ENCODE peak calls at places on chromosomes 3 and 15, in seven cellular contexts. B is HepG2, T is SK-N-SH, N is H1, O is HCT116, G is K562, Y is GM12878. P is an unnamed sample.

GRCh38 chr3:172475703-172476102 is 27.4 kb upstream of the GHSR start:
- DNase-seq in O (no peak), Y (no peak), B (no peak), N (no peak), G (no peak), T (no peak), P (no peak)

GRCh38 chr15:39746176-39746575 is 36.5 kb downstream of the FSIP1 start:
- DNase-seq in Y (no peak), O (no peak), T (no peak), N (no peak), G (no peak), B (no peak), P (no peak)

GRCh38 chr15:60787737-60788513 is 309.0 kb upstream of the ICE2 start:
- DNase-seq in B (no peak), T (no peak), Y (no peak), O (no peak), G (no peak), N (no peak), P (no peak)

GRCh38 chr3:67384790-67385397 is 269.5 kb downstream of the SUCLG2 start:
- DNase-seq in O (peak), G (peak), Y (no peak), N (peak), B (peak), T (peak), P (no peak)

GRCh38 chr3:141482250-141482937 is 4.4 kb upstream of the RASA2 start:
- DNase-seq in Y (no peak), N (no peak), G (no peak), O (peak), T (no peak), B (peak), P (no peak)

GRCh38 chr3:36792342-36792741 is 28.0 kb upstream of the DCLK3 start:
- DNase-seq in B (peak), Y (no peak), N (peak), O (peak), G (peak), T (peak), P (peak)

GRCh38 chr3:48155122-48155521 is 33.1 kb downstream of the CDC25A start:
- DNase-seq in Y (no peak), G (no peak), T (no peak), O (peak), N (no peak), B (no peak), P (no peak)

GRCh38 chr15:70149667-70150404 is 52.1 kb upstream of the TLE3 start:
- DNase-seq in N (no peak), G (no peak), B (no peak), O (no peak), T (no peak), Y (no peak), P (no peak)

GRCh38 chr15:71400347-71400746 is 285.1 kb downstream of the THSD4 start:
- DNase-seq in N (no peak), O (no peak), G (no peak), B (no peak), T (no peak), Y (no peak), P (no peak)

GRCh38 chr3:34056951-34057390 is 258.5 kb downstream of the PDCD6IP start:
- DNase-seq in O (no peak), G (peak), B (no peak), N (no peak), Y (peak), T (no peak), P (no peak)

GRCh38 chr3:128327606-128328031 is 139.1 kb downstream of the DNAJB8 start:
- DNase-seq in G (no peak), Y (no peak), B (no peak), O (no peak), T (no peak), N (no peak), P (no peak)

GRCh38 chr3:48248095-48248863 is 7.4 kb downstream of the ZNF589 start:
- DNase-seq in Y (no peak), G (no peak), N (no peak), B (no peak), T (no peak), O (no peak), P (no peak)

GRCh38 chr3:177284383-177284881 is 87.2 kb upstream of the TBL1XR1 start:
- DNase-seq in G (peak), N (peak), T (no peak), Y (no peak), B (peak), O (peak), P (no peak)

GRCh38 chr15:67080900-67081431 is 15.6 kb downstream of the SMAD3 start:
- DNase-seq in G (peak), O (no peak), T (no peak), B (no peak), Y (peak), N (no peak), P (no peak)

GRCh38 chr3:94185753-94186152 is 122.9 kb downstream of the NSUN3 start:
- DNase-seq in Y (no peak), N (no peak), O (no peak), B (no peak), G (no peak), T (no peak), P (no peak)

GRCh38 chr15:70323111-70323851 is 225.6 kb upstream of the TLE3 start:
- DNase-seq in G (no peak), T (peak), O (no peak), B (no peak), Y (no peak), N (no peak), P (no peak)

GRCh38 chr3:105223815-105224214 is 142.9 kb upstream of the ALCAM start:
- DNase-seq in Y (no peak), N (no peak), G (no peak), O (no peak), B (no peak), T (no peak), P (no peak)

GRCh38 chr3:170413291-170413690 is 5.4 kb upstream of the CLDN11 start:
- DNase-seq in B (no peak), O (no peak), G (no peak), Y (no peak), T (no peak), N (no peak), P (no peak)

GRCh38 chr15:45101749-45102148 is 12.2 kb downstream of the DUOX2 start:
- DNase-seq in O (no peak), Y (no peak), T (no peak), N (no peak), B (no peak), G (no peak), P (no peak)

GRCh38 chr3:30372837-30373236 is 233.6 kb upstream of the TGFBR2 start:
- DNase-seq in T (no peak), Y (no peak), G (no peak), N (no peak), O (no peak), B (no peak), P (no peak)

GRCh38 chr3:105686324-105686897 is 182.4 kb downstream of the CBLB start:
- DNase-seq in T (peak), B (no peak), Y (no peak), O (peak), G (peak), N (no peak), P (no peak)

GRCh38 chr3:52221563-52222318 is 3.7 kb downstream of the TLR9 start:
- DNase-seq in O (no peak), N (no peak), G (no peak), T (no peak), Y (no peak), B (no peak), P (no peak)

GRCh38 chr15:95912280-95912625 is 418.2 kb upstream of the NR2F2 start:
- DNase-seq in G (no peak), Y (no peak), T (no peak), B (peak), N (no peak), O (no peak), P (no peak)

GRCh38 chr3:194240766-194241165 is 104.8 kb downstream of the HES1 start:
- DNase-seq in T (no peak), O (no peak), N (no peak), Y (no peak), B (no peak), G (no peak), P (no peak)

GRCh38 chr3:63937661-63938651 is 25.8 kb upstream of the SCAANT1 start:
- DNase-seq in Y (peak), G (no peak), O (no peak), B (peak), N (no peak), T (no peak), P (no peak)

GRCh38 chr15:63189955-63190691 is 717 bp downstream of the RAB8B start:
- DNase-seq in B (no peak), G (no peak), Y (no peak), O (no peak), T (no peak), N (no peak), P (no peak)

GRCh38 chr3:72458365-72458764 is 389.9 kb downstream of the SHQ1 start:
- DNase-seq in T (no peak), B (no peak), G (no peak), N (no peak), O (no peak), Y (no peak), P (no peak)

GRCh38 chr15:75235760-75236729 is 22.1 kb upstream of the GOLGA6C start:
- DNase-seq in Y (no peak), N (no peak), G (no peak), T (no peak), O (no peak), B (no peak), P (no peak)

GRCh38 chr15:67120839-67121540 is 55.6 kb downstream of the SMAD3 start:
- DNase-seq in T (peak), N (no peak), Y (peak), G (peak), O (no peak), B (no peak), P (no peak)

GRCh38 chr15:48532938-48533337 is 112.6 kb downstream of the FBN1 start:
- DNase-seq in T (peak), G (no peak), O (no peak), N (no peak), B (no peak), Y (no peak), P (no peak)

GRCh38 chr15:32643907-32644445 is 2.5 kb downstream of the SCG5 start:
- DNase-seq in N (no peak), G (no peak), Y (no peak), O (no peak), B (no peak), T (no peak), P (no peak)

GRCh38 chr3:141782386-141782932 is 19.3 kb downstream of the GRK7 start:
- DNase-seq in B (no peak), T (no peak), G (no peak), N (no peak), O (peak), Y (no peak), P (no peak)

GRCh38 chr3:64977308-64978100 is 289.7 kb upstream of the ADAMTS9 start:
- DNase-seq in B (no peak), G (no peak), O (no peak), Y (no peak), T (no peak), N (peak), P (no peak)

GRCh38 chr3:175274056-175274455 is 414.9 kb downstream of the NAALADL2 start:
- DNase-seq in T (no peak), Y (peak), G (no peak), O (no peak), N (no peak), B (no peak), P (no peak)

DNA sequence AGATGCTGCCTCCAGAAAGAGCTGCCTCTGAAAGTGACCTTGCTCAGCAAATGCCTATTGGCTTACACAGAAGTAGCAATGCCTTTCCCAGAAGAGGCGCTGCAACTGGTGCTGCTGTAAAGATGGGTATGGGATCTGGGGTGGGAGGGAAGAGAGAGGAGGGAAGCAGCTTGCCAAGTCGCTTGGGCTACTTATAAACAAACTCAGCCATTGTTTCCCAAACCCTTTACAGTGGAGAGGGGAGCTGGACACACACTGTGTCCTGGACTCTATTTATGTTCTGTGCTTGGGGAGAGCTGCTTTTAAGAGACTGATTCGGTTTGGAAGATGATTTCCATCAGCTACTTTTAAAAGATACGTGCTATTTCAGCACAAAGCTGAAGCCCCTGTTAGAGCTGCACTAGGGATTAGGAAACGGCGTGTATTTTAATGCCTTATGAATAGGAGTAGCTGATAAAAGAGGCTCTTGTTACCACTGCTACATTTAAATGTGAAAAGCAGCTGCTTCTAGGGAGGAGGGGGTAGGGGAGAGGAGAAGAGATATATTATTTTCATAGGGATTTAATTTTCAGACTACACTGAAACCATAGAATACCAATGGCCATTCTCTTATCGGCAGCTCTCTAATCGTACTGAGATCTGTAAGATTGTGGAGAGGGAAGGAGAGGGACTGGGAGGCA is 440.6 kb downstream of the MCTP2 start:
- DNase-seq in Y (no peak), G (no peak), B (no peak), T (no peak), N (peak), O (no peak), P (no peak)
- TF ChIP-seq SIN3A in Y (no peak), G (no peak), B (no peak), T (no peak), N (no peak), O (no peak), P (no peak)

GRCh38 chr3:111318289-111318688 is 223.7 kb upstream of the CD96 start:
- DNase-seq in Y (no peak), G (no peak), O (no peak), N (no peak), T (no peak), B (no peak), P (no peak)

GRCh38 chr3:111314146-111314873 is 227.7 kb upstream of the CD96 start:
- DNase-seq in G (no peak), Y (no peak), O (no peak), T (no peak), B (no peak), N (no peak), P (no peak)

GRCh38 chr3:111311709-111312235 is 230.2 kb upstream of the CD96 start:
- DNase-seq in T (no peak), N (no peak), O (no peak), Y (no peak), B (no peak), G (no peak), P (no peak)

GRCh38 chr3:111319598-111319997 is 222.4 kb upstream of the CD96 start:
- DNase-seq in B (no peak), O (no peak), Y (no peak), T (no peak), G (no peak), N (no peak), P (no peak)

GRCh38 chr3:111315911-111316310 is 226.1 kb upstream of the CD96 start:
- DNase-seq in Y (no peak), T (no peak), B (no peak), G (no peak), O (no peak), N (no peak), P (no peak)
- TF ChIP-seq SIN3A in Y (no peak), T (no peak), B (no peak), G (no peak), O (no peak), N (no peak), P (no peak)

GRCh38 chr15:35305906-35306305 is 220.8 kb upstream of the NANOGP8 start:
- DNase-seq in B (no peak), G (peak), T (no peak), N (no peak), Y (no peak), O (peak), P (no peak)
- TF ChIP-seq SIN3A in B (no peak), G (no peak), T (peak), N (no peak), Y (no peak), O (no peak), P (no peak)

DNA sequence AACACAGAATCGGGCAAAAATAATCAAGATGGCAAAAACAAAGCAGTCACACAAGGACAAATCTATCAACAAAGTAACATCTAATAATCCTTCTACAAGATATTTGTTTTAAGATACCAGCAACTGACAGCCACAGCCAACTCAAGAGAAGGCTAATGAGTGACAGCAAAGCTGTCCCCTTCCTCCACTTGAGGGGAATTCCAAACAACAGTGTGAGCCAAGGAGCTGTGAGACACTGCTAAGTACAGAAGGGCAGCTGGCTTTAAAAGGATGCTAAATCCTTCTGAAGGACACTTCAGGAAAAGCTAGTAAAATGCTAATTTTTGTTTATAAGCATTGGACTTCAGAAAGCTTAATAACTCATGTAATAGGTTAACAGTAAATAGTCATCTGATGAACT is 120.4 kb upstream of the GOLGA8J start:
- DNase-seq in T (no peak), O (no peak), N (no peak), G (no peak), Y (no peak), B (no peak), P (no peak)
- TF ChIP-seq SIN3A in T (no peak), O (no peak), N (no peak), G (no peak), Y (no peak), B (no peak), P (no peak)

GRCh38 chr15:89766357-89767311 is 9.5 kb upstream of the MESP2 start:
- DNase-seq in G (no peak), T (no peak), B (no peak), O (no peak), N (no peak), Y (no peak), P (no peak)

GRCh38 chr15:89767411-89767915 is 8.7 kb upstream of the MESP2 start:
- DNase-seq in T (no peak), G (no peak), O (no peak), N (no peak), Y (no peak), B (no peak), P (no peak)

GRCh38 chr15:89768071-89768500 is 8.0 kb upstream of the MESP2 start:
- DNase-seq in T (no peak), O (no peak), Y (no peak), N (no peak), G (no peak), B (no peak), P (no peak)

GRCh38 chr15:89772933-89773583 is 3.1 kb upstream of the MESP2 start:
- DNase-seq in G (no peak), T (peak), O (peak), B (peak), Y (no peak), N (no peak), P (no peak)

GRCh38 chr15:89770041-89770440 is 6.1 kb upstream of the MESP2 start:
- DNase-seq in T (no peak), O (no peak), Y (no peak), G (no peak), B (no peak), N (no peak), P (no peak)
- TF ChIP-seq SIN3A in T (no peak), O (no peak), Y (no peak), G (no peak), B (no peak), N (no peak), P (no peak)

GRCh38 chr3:196949750-196950149 is 7.4 kb upstream of the NCBP2 start:
- DNase-seq in N (no peak), B (no peak), G (no peak), T (no peak), O (no peak), Y (no peak), P (no peak)

GRCh38 chr3:196951371-196951770 is 9.0 kb upstream of the NCBP2 start:
- DNase-seq in G (no peak), N (no peak), Y (no peak), O (no peak), B (peak), T (no peak), P (no peak)

GRCh38 chr3:196947860-196948441 is 5.6 kb upstream of the NCBP2 start:
- DNase-seq in N (no peak), O (no peak), T (no peak), Y (no peak), G (no peak), B (no peak), P (no peak)

GRCh38 chr3:196947136-196947859 is 5.0 kb upstream of the NCBP2 start:
- DNase-seq in T (no peak), G (no peak), Y (no peak), N (no peak), O (no peak), B (no peak), P (no peak)

DNA sequence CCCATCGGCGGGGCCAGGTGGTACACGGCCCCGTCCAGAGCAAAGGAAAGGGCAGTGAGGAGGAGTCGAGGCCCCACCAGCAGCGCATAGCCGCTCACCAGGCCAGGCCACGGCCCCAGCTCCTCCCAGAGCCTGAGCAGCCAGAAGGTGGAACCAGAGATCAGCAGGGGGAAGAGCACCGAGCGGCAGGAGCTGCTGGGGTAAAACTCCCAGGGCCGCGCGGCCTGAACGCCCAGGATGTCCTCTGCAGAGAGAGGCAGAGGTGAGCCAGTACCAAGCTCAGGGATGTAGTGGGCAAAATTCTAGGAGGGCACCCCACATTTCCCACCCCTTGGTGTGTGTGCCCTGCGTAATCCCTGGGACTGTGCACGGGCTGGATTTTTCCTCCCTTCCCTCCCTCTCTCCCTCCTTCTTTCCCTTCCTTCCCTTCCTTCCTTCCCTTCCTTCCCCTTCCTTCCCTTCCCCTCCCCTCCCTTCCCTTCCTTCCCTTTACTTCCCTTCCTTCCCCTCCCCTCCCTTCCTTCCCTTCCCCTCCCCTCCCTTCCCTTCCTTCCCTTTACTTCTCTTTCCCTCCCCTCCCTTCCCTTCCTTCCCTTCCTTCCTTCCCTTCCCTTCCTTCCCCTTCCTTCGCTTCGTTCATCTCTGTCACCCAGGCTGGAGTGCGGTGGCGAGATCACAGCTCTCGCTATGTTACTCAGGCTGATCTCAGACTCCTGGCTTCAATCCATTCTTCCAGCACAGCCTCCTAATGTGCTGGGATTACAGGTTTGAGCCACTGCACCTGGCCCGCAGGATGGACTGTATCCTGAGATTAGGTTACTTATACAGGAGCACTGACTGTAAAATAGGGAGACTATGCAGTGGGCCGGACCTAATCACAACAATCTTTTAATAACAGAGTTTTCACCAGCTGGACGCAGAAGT is 6.4 kb upstream of the NCBP2 start:
- DNase-seq in N (no peak), T (no peak), O (no peak), B (peak), Y (no peak), G (peak), P (no peak)
- TF ChIP-seq SIN3A in N (no peak), T (no peak), O (no peak), B (no peak), Y (no peak), G (no peak), P (no peak)

GRCh38 chr15:78264304-78265136 is at the start of gene DNAJA4:
- DNase-seq in O (no peak), T (peak), N (no peak), G (no peak), B (no peak), Y (no peak), P (no peak)

GRCh38 chr15:78265137-78265460 is 737 bp downstream of the DNAJA4 start:
- DNase-seq in Y (no peak), N (no peak), G (no peak), T (no peak), B (no peak), O (no peak), P (no peak)

GRCh38 chr15:78265752-78266224 is 1.4 kb downstream of the DNAJA4 start:
- DNase-seq in G (no peak), O (no peak), T (no peak), Y (no peak), B (no peak), N (no peak), P (no peak)

GRCh38 chr15:78266806-78267205 is 2.4 kb downstream of the DNAJA4 start:
- DNase-seq in O (no peak), G (no peak), N (no peak), T (no peak), Y (no peak), B (no peak), P (no peak)

GRCh38 chr15:78266229-78266628 is 1.9 kb downstream of the DNAJA4 start:
- DNase-seq in B (no peak), O (no peak), G (no peak), T (no peak), N (no peak), Y (no peak), P (no peak)
- TF ChIP-seq SIN3A in B (no peak), O (no peak), G (no peak), T (no peak), N (no peak), Y (no peak), P (no peak)

P was measured in Panc1.